ENCODE peak calls at places on chromosome 1, in ten cellular contexts. One of them, this sample, is unnamed.

GRCh38 chr1:159817276-159818041 is 9.2 kb upstream of the SLAMF8 start:
- DNase-seq in Right ventricle myocardium superior: no peak
- DNase-seq in omental fat pad: no peak
- DNase-seq in tibial nerve: no peak
- DNase-seq in Caki2: no peak
- DNase-seq in GF-D8: peak; percentile 60
- DNase-seq in ELR: peak; percentile 71
- DNase-seq in AG20443: no peak
- DNase-seq in HS-5: no peak
- DNase-seq in naive B cell: no peak
- DNase-seq in this sample: peak; percentile 71

GRCh38 chr1:26597629-26598039 is 68.1 kb downstream of the RPS6KA1 start:
- DNase-seq in Right ventricle myocardium superior: no peak
- DNase-seq in omental fat pad: no peak
- DNase-seq in tibial nerve: no peak
- DNase-seq in Caki2: peak; percentile 39
- DNase-seq in GF-D8: no peak
- DNase-seq in ELR: peak; percentile 71
- DNase-seq in AG20443: peak; percentile 57
- DNase-seq in HS-5: peak; percentile 25
- DNase-seq in naive B cell: peak; percentile 48
- DNase-seq in this sample: peak; percentile 71

GRCh38 chr1:8121261-8122159 is 95.4 kb upstream of the ERRFI1 start:
- DNase-seq in Right ventricle myocardium superior: no peak
- DNase-seq in omental fat pad: no peak
- DNase-seq in tibial nerve: peak; percentile 61
- DNase-seq in Caki2: peak; percentile 86
- DNase-seq in GF-D8: no peak
- DNase-seq in ELR: no peak
- DNase-seq in AG20443: no peak
- DNase-seq in HS-5: no peak
- DNase-seq in naive B cell: no peak
- DNase-seq in this sample: peak; percentile 98

GRCh38 chr1:46133181-46133658 is 791 bp upstream of the PIK3R3 start:
- DNase-seq in Right ventricle myocardium superior: peak; percentile 82
- DNase-seq in omental fat pad: peak; percentile 28
- DNase-seq in tibial nerve: no peak
- DNase-seq in Caki2: no peak
- DNase-seq in GF-D8: no peak
- DNase-seq in ELR: no peak
- DNase-seq in AG20443: peak; percentile 77
- DNase-seq in HS-5: no peak
- DNase-seq in naive B cell: no peak
- DNase-seq in this sample: no peak

GRCh38 chr1:198498881-198499280 is 41.6 kb downstream of the ATP6V1G3 start:
- DNase-seq in Right ventricle myocardium superior: no peak
- DNase-seq in omental fat pad: no peak
- DNase-seq in tibial nerve: no peak
- DNase-seq in Caki2: no peak
- DNase-seq in GF-D8: no peak
- DNase-seq in ELR: no peak
- DNase-seq in AG20443: no peak
- DNase-seq in HS-5: no peak
- DNase-seq in naive B cell: no peak
- DNase-seq in this sample: no peak

GRCh38 chr1:12172042-12172851 is 5.5 kb downstream of the TNFRSF1B start:
- DNase-seq in Right ventricle myocardium superior: no peak
- DNase-seq in omental fat pad: no peak
- DNase-seq in tibial nerve: no peak
- DNase-seq in Caki2: no peak
- DNase-seq in GF-D8: no peak
- DNase-seq in ELR: peak; percentile 32
- DNase-seq in AG20443: no peak
- DNase-seq in HS-5: no peak
- DNase-seq in naive B cell: no peak
- DNase-seq in this sample: no peak

GRCh38 chr1:29893036-29893723 is 656.9 kb downstream of the PTPRU start:
- DNase-seq in Right ventricle myocardium superior: no peak
- DNase-seq in omental fat pad: no peak
- DNase-seq in tibial nerve: no peak
- DNase-seq in Caki2: peak; percentile 1
- DNase-seq in GF-D8: no peak
- DNase-seq in ELR: no peak
- DNase-seq in AG20443: no peak
- DNase-seq in HS-5: no peak
- DNase-seq in naive B cell: no peak
- DNase-seq in this sample: no peak

GRCh38 chr1:109777980-109778625 is 14.4 kb upstream of the EPS8L3 start:
- DNase-seq in Right ventricle myocardium superior: no peak
- DNase-seq in omental fat pad: no peak
- DNase-seq in tibial nerve: no peak
- DNase-seq in Caki2: no peak
- DNase-seq in GF-D8: no peak
- DNase-seq in ELR: no peak
- DNase-seq in AG20443: no peak
- DNase-seq in HS-5: no peak
- DNase-seq in naive B cell: no peak
- DNase-seq in this sample: no peak

GRCh38 chr1:155695107-155695506 is 6.2 kb downstream of the DAP3 start:
- DNase-seq in Right ventricle myocardium superior: no peak
- DNase-seq in omental fat pad: no peak
- DNase-seq in tibial nerve: no peak
- DNase-seq in Caki2: no peak
- DNase-seq in GF-D8: no peak
- DNase-seq in ELR: no peak
- DNase-seq in AG20443: no peak
- DNase-seq in HS-5: no peak
- DNase-seq in naive B cell: no peak
- DNase-seq in this sample: no peak

GRCh38 chr1:33119532-33120217 is 38.7 kb downstream of the AZIN2 start:
- DNase-seq in Right ventricle myocardium superior: no peak
- DNase-seq in omental fat pad: no peak
- DNase-seq in tibial nerve: no peak
- DNase-seq in Caki2: no peak
- DNase-seq in GF-D8: no peak
- DNase-seq in ELR: no peak
- DNase-seq in AG20443: peak; percentile 35
- DNase-seq in HS-5: no peak
- DNase-seq in naive B cell: no peak
- DNase-seq in this sample: no peak

GRCh38 chr1:115323366-115324004 is 14.6 kb downstream of the NGF start:
- DNase-seq in Right ventricle myocardium superior: no peak
- DNase-seq in omental fat pad: no peak
- DNase-seq in tibial nerve: no peak
- DNase-seq in Caki2: no peak
- DNase-seq in GF-D8: no peak
- DNase-seq in ELR: peak; percentile 71
- DNase-seq in AG20443: no peak
- DNase-seq in HS-5: peak; percentile 49
- DNase-seq in naive B cell: no peak
- DNase-seq in this sample: peak; percentile 59

GRCh38 chr1:64654519-64655341 is 90.1 kb upstream of the RAVER2 start:
- DNase-seq in Right ventricle myocardium superior: no peak
- DNase-seq in omental fat pad: no peak
- DNase-seq in tibial nerve: no peak
- DNase-seq in Caki2: no peak
- DNase-seq in GF-D8: no peak
- DNase-seq in ELR: peak; percentile 39
- DNase-seq in AG20443: peak; percentile 55
- DNase-seq in HS-5: peak; percentile 13
- DNase-seq in naive B cell: no peak
- DNase-seq in this sample: no peak

GRCh38 chr1:26789953-26790352 is 2.2 kb downstream of the PIGV start:
- DNase-seq in Right ventricle myocardium superior: no peak
- DNase-seq in omental fat pad: no peak
- DNase-seq in tibial nerve: no peak
- DNase-seq in Caki2: no peak
- DNase-seq in GF-D8: peak; percentile 17
- DNase-seq in ELR: no peak
- DNase-seq in AG20443: no peak
- DNase-seq in HS-5: no peak
- DNase-seq in naive B cell: no peak
- DNase-seq in this sample: no peak

GRCh38 chr1:46510341-46510997 is 20.8 kb downstream of the DMBX1 start:
- DNase-seq in Right ventricle myocardium superior: no peak
- DNase-seq in omental fat pad: no peak
- DNase-seq in tibial nerve: no peak
- DNase-seq in Caki2: no peak
- DNase-seq in GF-D8: no peak
- DNase-seq in ELR: no peak
- DNase-seq in AG20443: no peak
- DNase-seq in HS-5: no peak
- DNase-seq in naive B cell: no peak
- DNase-seq in this sample: no peak

GRCh38 chr1:81254560-81254959 is 546.2 kb upstream of the ADGRL2 start:
- DNase-seq in Right ventricle myocardium superior: no peak
- DNase-seq in omental fat pad: no peak
- DNase-seq in tibial nerve: no peak
- DNase-seq in Caki2: no peak
- DNase-seq in GF-D8: no peak
- DNase-seq in ELR: peak; percentile 19
- DNase-seq in AG20443: peak; percentile 19
- DNase-seq in HS-5: no peak
- DNase-seq in naive B cell: no peak
- DNase-seq in this sample: no peak

GRCh38 chr1:179021873-179022272 is 3.8 kb upstream of the FAM20B start:
- DNase-seq in Right ventricle myocardium superior: no peak
- DNase-seq in omental fat pad: no peak
- DNase-seq in tibial nerve: no peak
- DNase-seq in Caki2: no peak
- DNase-seq in GF-D8: no peak
- DNase-seq in ELR: no peak
- DNase-seq in AG20443: no peak
- DNase-seq in HS-5: no peak
- DNase-seq in naive B cell: no peak
- DNase-seq in this sample: peak; percentile 71

GRCh38 chr1:61255324-61255703 is 173.0 kb downstream of the NFIA start:
- DNase-seq in Right ventricle myocardium superior: no peak
- DNase-seq in omental fat pad: no peak
- DNase-seq in tibial nerve: no peak
- DNase-seq in Caki2: no peak
- DNase-seq in GF-D8: no peak
- DNase-seq in ELR: no peak
- DNase-seq in AG20443: no peak
- DNase-seq in HS-5: no peak
- DNase-seq in naive B cell: no peak
- DNase-seq in this sample: no peak

GRCh38 chr1:66266350-66266749 is 267.6 kb upstream of the SGIP1 start:
- DNase-seq in Right ventricle myocardium superior: no peak
- DNase-seq in omental fat pad: no peak
- DNase-seq in tibial nerve: no peak
- DNase-seq in Caki2: peak; percentile 31
- DNase-seq in GF-D8: no peak
- DNase-seq in ELR: peak; percentile 52
- DNase-seq in AG20443: no peak
- DNase-seq in HS-5: no peak
- DNase-seq in naive B cell: no peak
- DNase-seq in this sample: peak; percentile 48

GRCh38 chr1:155136728-155137127 is 1.1 kb downstream of the SLC50A1 start:
- DNase-seq in Right ventricle myocardium superior: no peak
- DNase-seq in omental fat pad: no peak
- DNase-seq in tibial nerve: no peak
- DNase-seq in Caki2: no peak
- DNase-seq in GF-D8: peak; percentile 61
- DNase-seq in ELR: no peak
- DNase-seq in AG20443: peak; percentile 4
- DNase-seq in HS-5: no peak
- DNase-seq in naive B cell: no peak
- DNase-seq in this sample: no peak

GRCh38 chr1:183070234-183070922 is 47.2 kb downstream of the LAMC1 start:
- DNase-seq in Right ventricle myocardium superior: no peak
- DNase-seq in omental fat pad: no peak
- DNase-seq in tibial nerve: no peak
- DNase-seq in Caki2: no peak
- DNase-seq in GF-D8: no peak
- DNase-seq in ELR: no peak
- DNase-seq in AG20443: no peak
- DNase-seq in HS-5: no peak
- DNase-seq in naive B cell: no peak
- DNase-seq in this sample: peak; percentile 23

GRCh38 chr1:31839662-31840343 is 24.0 kb upstream of the SPOCD1 start:
- DNase-seq in Right ventricle myocardium superior: no peak
- DNase-seq in omental fat pad: no peak
- DNase-seq in tibial nerve: no peak
- DNase-seq in Caki2: no peak
- DNase-seq in GF-D8: no peak
- DNase-seq in ELR: no peak
- DNase-seq in AG20443: no peak
- DNase-seq in HS-5: no peak
- DNase-seq in naive B cell: no peak
- DNase-seq in this sample: no peak

GRCh38 chr1:110188116-110188618 is 21.9 kb upstream of the KCNC4 start:
- DNase-seq in Right ventricle myocardium superior: no peak
- DNase-seq in omental fat pad: no peak
- DNase-seq in tibial nerve: no peak
- DNase-seq in Caki2: no peak
- DNase-seq in GF-D8: no peak
- DNase-seq in ELR: peak; percentile 70
- DNase-seq in AG20443: peak; percentile 73
- DNase-seq in HS-5: no peak
- DNase-seq in naive B cell: no peak
- DNase-seq in this sample: peak; percentile 89

GRCh38 chr1:1136547-1137230 is 20.8 kb upstream of the C1orf159 start:
- DNase-seq in Right ventricle myocardium superior: no peak
- DNase-seq in omental fat pad: no peak
- DNase-seq in tibial nerve: no peak
- DNase-seq in Caki2: no peak
- DNase-seq in GF-D8: no peak
- DNase-seq in ELR: no peak
- DNase-seq in AG20443: no peak
- DNase-seq in HS-5: no peak
- DNase-seq in naive B cell: peak; percentile 83
- DNase-seq in this sample: no peak